ENCODE peak calls at places on chromosomes 5 and 9, in ten cellular contexts. H is endothelial cell of umbilical vein, T is IMR-90, C is H1, Q is body of pancreas, V is A549, E is tibial nerve, D is heart left ventricle, A is gastrocnemius medialis, G is Peyer's patch. N is an unnamed sample.

GRCh38 chr5:109455598-109456096 is 45.9 kb upstream of the PJA2 start:
- DNase-seq in C (no peak), E (no peak), V (peak), Q (peak), T (peak), D (no peak), G (no peak), H (peak), A (no peak), N (peak)

GRCh38 chr9:134432471-134432870 is 106.2 kb downstream of the RXRA start:
- DNase-seq in H (no peak), C (no peak), V (no peak), A (no peak), T (no peak), E (no peak), G (no peak), Q (no peak), D (no peak), N (no peak)

GRCh38 chr5:147935032-147935431 is 28.7 kb upstream of the C5orf46 start:
- DNase-seq in C (no peak), G (no peak), T (peak), V (peak), E (no peak), H (peak), D (no peak), A (no peak), Q (no peak), N (no peak)

GRCh38 chr5:1633605-1634336 is 110.0 kb upstream of the LPCAT1 start:
- DNase-seq in E (peak), G (peak), C (peak), A (peak), Q (peak), D (peak), V (peak), T (peak), H (peak), N (no peak)

GRCh38 chr9:77897292-77897691 is 134.3 kb downstream of the GNAQ start:
- DNase-seq in T (peak), C (no peak), A (no peak), E (no peak), G (no peak), D (no peak), Q (no peak), H (peak), V (peak), N (no peak)

GRCh38 chr5:161085081-161085480 is 233.1 kb upstream of the ATP10B start:
- DNase-seq in G (no peak), A (no peak), Q (no peak), V (no peak), D (no peak), T (no peak), E (no peak), C (no peak), H (no peak), N (no peak)

GRCh38 chr5:80041536-80041935 is 6.4 kb downstream of the THBS4 start:
- DNase-seq in V (no peak), T (no peak), D (no peak), H (no peak), E (no peak), G (no peak), Q (no peak), C (no peak), A (no peak), N (no peak)

GRCh38 chr5:169331292-169331852 is 30.4 kb upstream of the SLIT3 start:
- DNase-seq in Q (no peak), E (no peak), T (no peak), C (no peak), G (no peak), A (no peak), D (no peak), V (peak), H (no peak), N (no peak)

GRCh38 chr9:134839441-134840125 is 41.0 kb upstream of the FCN2 start:
- DNase-seq in G (no peak), T (no peak), C (peak), Q (no peak), A (no peak), V (peak), E (no peak), H (no peak), D (no peak), N (no peak)

GRCh38 chr5:132961887-132962286 is 1.5 kb downstream of the AFF4 start:
- DNase-seq in Q (no peak), C (no peak), A (no peak), V (no peak), D (no peak), T (peak), E (no peak), H (peak), G (no peak), N (no peak)

GRCh38 chr5:117454716-117455212 is 880.1 kb upstream of the SEMA6A start:
- DNase-seq in E (peak), A (no peak), V (peak), D (peak), T (peak), C (peak), Q (peak), G (peak), H (no peak), N (no peak)

GRCh38 chr5:66894480-66895240 is 298.5 kb downstream of the MAST4 start:
- DNase-seq in E (no peak), D (no peak), T (peak), Q (no peak), H (no peak), A (no peak), V (no peak), C (no peak), G (no peak), N (no peak)

GRCh38 chr9:89919171-89919681 is 314.4 kb downstream of the GADD45G start:
- DNase-seq in V (peak), Q (peak), T (no peak), C (peak), H (no peak), D (peak), E (no peak), G (peak), A (peak), N (no peak)

DNA sequence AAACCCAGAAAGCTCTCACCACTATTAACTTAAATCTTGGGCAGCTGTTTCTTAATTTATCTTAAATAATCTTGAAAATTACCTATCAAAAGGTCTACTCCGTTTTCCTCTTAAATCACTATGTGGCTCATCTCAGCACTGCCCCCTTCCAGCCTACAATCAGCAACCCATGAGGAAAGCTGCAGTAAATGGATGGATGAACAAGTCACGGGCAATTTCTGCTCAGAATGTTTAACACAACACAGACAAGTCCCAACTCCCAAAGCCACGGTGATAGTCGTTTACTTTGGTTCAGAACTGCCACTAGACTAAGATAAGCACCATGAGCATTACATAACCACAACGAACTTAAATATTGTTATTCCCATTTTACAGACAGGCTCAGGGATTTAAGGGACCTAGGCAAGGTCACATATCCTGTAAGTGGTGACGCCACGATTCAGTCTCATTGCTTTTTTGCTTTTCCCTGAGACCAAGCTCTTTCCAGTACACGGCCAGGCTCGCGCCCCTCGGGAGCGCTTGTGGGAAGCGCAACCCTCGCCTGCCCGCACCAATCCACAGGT is 2.0 kb upstream of the SMIM27 start:
- DNase-seq in T (peak), E (no peak), D (no peak), C (no peak), Q (no peak), H (peak), V (peak), A (no peak), G (no peak), N (no peak)
- TF ChIP-seq CTCF in T (peak), E (no peak), D (no peak), C (no peak), Q (no peak), H (no peak), V (no peak), A (no peak), G (no peak), N (no peak)

GRCh38 chr5:65566505-65566904 is 3.4 kb downstream of the PPWD1 start:
- DNase-seq in C (no peak), G (no peak), H (no peak), Q (no peak), E (no peak), T (no peak), A (no peak), D (no peak), V (no peak), N (no peak)

GRCh38 chr5:65562731-65563701 is at the start of the genes CENPK and PPWD1:
- DNase-seq in H (peak), D (peak), T (peak), A (peak), C (peak), G (peak), E (peak), Q (peak), V (peak), N (peak)
- TF ChIP-seq POLR2A in H (no peak), D (no peak), T (peak), A (peak), C (peak), G (peak), E (peak), Q (peak), V (peak), N (no peak)

GRCh38 chr5:3194141-3194540 is 401.5 kb upstream of the IRX1 start:
- DNase-seq in A (no peak), G (no peak), V (no peak), C (no peak), T (no peak), Q (no peak), D (no peak), E (no peak), H (no peak), N (no peak)

GRCh38 chr5:3197237-3197636 is 398.4 kb upstream of the IRX1 start:
- DNase-seq in C (no peak), H (no peak), V (no peak), A (no peak), G (no peak), T (no peak), Q (no peak), E (no peak), D (no peak), N (no peak)

GRCh38 chr5:3197699-3198098 is 397.9 kb upstream of the IRX1 start:
- DNase-seq in A (no peak), G (no peak), C (peak), D (no peak), H (no peak), Q (no peak), T (no peak), E (no peak), V (no peak), N (peak)

GRCh38 chr5:3194684-3195083 is 400.9 kb upstream of the IRX1 start:
- DNase-seq in Q (no peak), T (no peak), G (no peak), C (no peak), D (no peak), H (no peak), V (no peak), E (no peak), A (no peak), N (no peak)

DNA sequence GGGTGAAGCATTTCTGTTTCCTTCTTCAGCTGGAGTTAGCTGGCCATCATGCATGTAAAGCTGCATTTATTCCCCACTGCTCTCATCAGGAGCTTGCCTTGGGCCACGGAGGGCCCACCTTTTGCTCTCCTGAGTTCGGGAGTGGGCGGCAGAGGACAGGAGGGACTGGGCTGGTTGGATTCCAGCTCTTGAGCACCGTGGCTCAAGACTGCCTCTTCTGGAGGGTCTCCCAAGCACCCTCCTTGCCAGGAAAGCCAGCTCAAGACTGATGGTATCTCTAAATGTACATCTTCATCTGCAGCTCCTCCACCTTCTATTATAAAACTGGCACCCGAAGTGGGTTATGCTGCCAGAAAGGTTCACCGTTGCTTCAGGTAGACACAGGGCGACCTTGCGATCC is 399.6 kb upstream of the IRX1 start:
- DNase-seq in A (no peak), C (no peak), G (no peak), D (no peak), T (no peak), V (no peak), H (no peak), Q (no peak), E (no peak), N (peak)
- TF ChIP-seq CTCF in A (no peak), C (peak), G (no peak), D (no peak), T (no peak), V (no peak), H (no peak), Q (no peak), E (no peak), N (no peak)

GRCh38 chr5:6146264-6146663 is 232.1 kb downstream of the MED10 start:
- DNase-seq in A (no peak), Q (no peak), V (no peak), H (no peak), E (no peak), G (no peak), C (no peak), T (no peak), D (no peak), N (no peak)
- TF ChIP-seq POLR2A in A (no peak), Q (no peak), V (no peak), H (no peak), E (no peak), G (no peak), C (no peak), T (no peak), D (no peak), N (no peak)

GRCh38 chr5:149239917-149240316 is 31.7 kb upstream of the AFAP1L1 start:
- DNase-seq in H (no peak), T (no peak), E (no peak), C (no peak), Q (no peak), G (no peak), V (no peak), D (no peak), A (no peak), N (no peak)

GRCh38 chr5:149237662-149238061 is 34.0 kb upstream of the AFAP1L1 start:
- DNase-seq in E (no peak), V (no peak), A (no peak), T (no peak), G (no peak), Q (no peak), H (no peak), C (no peak), D (no peak), N (no peak)

GRCh38 chr5:149240354-149240998 is 31.2 kb upstream of the AFAP1L1 start:
- DNase-seq in C (no peak), E (no peak), G (peak), H (no peak), A (no peak), Q (peak), T (no peak), V (no peak), D (no peak), N (no peak)

GRCh38 chr5:149235841-149236240 is 35.8 kb upstream of the AFAP1L1 start:
- DNase-seq in E (no peak), A (no peak), T (no peak), H (no peak), Q (no peak), V (no peak), C (no peak), G (no peak), D (peak), N (no peak)

DNA sequence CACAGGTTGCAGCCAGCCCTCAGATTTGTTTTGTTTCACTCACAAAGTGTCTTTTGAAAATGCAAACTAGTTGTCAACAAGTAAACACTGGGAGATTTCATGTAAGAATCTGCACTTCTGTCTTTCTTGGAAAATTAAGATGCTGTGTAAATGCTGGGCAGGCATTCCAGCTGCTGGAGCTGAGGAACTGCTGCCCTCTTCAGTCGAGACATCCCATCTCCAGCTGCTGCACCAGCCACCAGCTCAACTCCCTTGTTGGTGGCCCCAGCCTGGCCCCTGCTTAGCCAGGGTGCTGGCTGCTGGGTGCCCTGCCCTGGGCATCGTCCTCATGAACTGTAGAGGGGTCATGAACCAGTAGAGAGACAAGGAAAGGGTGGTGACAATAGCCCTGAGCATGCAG is 33.1 kb upstream of the AFAP1L1 start:
- DNase-seq in C (no peak), E (no peak), H (no peak), D (no peak), V (no peak), Q (no peak), T (no peak), A (no peak), G (no peak), N (no peak)
- TF ChIP-seq CTCF in C (peak), E (no peak), H (no peak), D (no peak), V (no peak), Q (no peak), T (peak), A (no peak), G (no peak), N (no peak)

GRCh38 chr5:143390941-143391340 is 12.5 kb downstream of the NR3C1 start:
- DNase-seq in G (no peak), A (no peak), V (no peak), Q (no peak), C (no peak), D (no peak), T (no peak), E (no peak), H (no peak), N (no peak)

GRCh38 chr5:143390258-143390657 is 13.2 kb downstream of the NR3C1 start:
- DNase-seq in H (no peak), C (no peak), V (no peak), T (no peak), G (no peak), D (no peak), Q (no peak), E (no peak), A (no peak), N (no peak)

GRCh38 chr5:143386725-143387124 is 16.8 kb downstream of the NR3C1 start:
- DNase-seq in G (no peak), V (no peak), C (no peak), T (peak), E (no peak), D (no peak), H (no peak), A (no peak), Q (no peak), N (no peak)

GRCh38 chr5:143383988-143384387 is 19.5 kb downstream of the NR3C1 start:
- DNase-seq in V (no peak), A (no peak), Q (no peak), D (no peak), C (no peak), E (no peak), G (no peak), T (no peak), H (no peak), N (no peak)

DNA sequence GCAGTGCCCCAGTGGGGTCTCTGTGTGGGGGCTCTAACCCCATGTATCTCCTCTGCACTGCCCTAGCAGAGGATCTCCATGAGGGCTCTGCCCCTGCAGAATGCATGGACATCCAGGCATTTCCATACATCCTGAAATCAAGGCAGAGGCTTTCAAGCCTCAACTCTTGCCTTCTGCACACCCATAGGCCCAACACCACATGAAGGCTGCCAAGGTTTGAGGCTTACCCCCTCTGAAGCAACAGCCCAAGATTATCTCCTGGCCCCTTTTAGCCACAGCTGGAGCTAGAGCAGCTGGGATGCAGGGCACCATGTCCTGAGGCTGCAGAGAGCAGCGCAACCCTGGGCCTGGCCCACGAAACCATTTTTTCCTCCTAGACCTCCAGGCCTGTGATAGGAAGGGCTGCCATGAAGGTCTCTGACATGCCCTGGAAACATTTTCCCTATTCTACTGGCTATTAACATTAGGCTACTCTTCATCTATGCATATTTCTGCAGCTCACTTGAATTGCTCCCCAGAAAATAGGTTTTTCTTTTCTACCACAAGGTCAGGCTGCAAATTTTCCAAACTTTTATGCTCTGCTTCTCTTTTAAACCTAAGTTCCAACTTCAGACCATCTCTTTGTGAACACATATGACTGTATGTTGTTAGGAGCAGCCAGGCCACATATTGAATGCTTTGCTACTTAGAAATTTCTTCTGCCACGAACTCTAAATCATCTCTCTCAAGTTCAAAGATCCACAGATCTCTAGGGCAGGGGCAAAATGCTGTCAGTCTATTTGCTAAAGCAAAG is 18.4 kb downstream of the NR3C1 start:
- DNase-seq in H (no peak), D (no peak), E (no peak), G (no peak), C (no peak), Q (no peak), T (no peak), A (no peak), V (no peak), N (no peak)
- TF ChIP-seq POLR2A in H (no peak), D (no peak), E (no peak), G (no peak), C (no peak), Q (no peak), T (no peak), A (no peak), V (no peak), N (no peak)

GRCh38 chr5:9852686-9853085 is 222.5 kb upstream of the TAS2R1 start:
- DNase-seq in D (no peak), Q (no peak), A (no peak), C (no peak), H (no peak), G (no peak), E (no peak), T (peak), V (no peak), N (no peak)

GRCh38 chr5:9850456-9850855 is 220.3 kb upstream of the TAS2R1 start:
- DNase-seq in E (no peak), T (no peak), V (no peak), Q (no peak), A (no peak), D (no peak), H (no peak), G (no peak), C (no peak), N (no peak)

GRCh38 chr5:9847631-9848030 is 217.5 kb upstream of the TAS2R1 start:
- DNase-seq in E (no peak), T (no peak), V (no peak), Q (no peak), H (no peak), D (no peak), A (no peak), G (no peak), C (no peak), N (no peak)

GRCh38 chr5:9853309-9853708 is 223.2 kb upstream of the TAS2R1 start:
- DNase-seq in H (no peak), C (no peak), G (no peak), E (no peak), V (no peak), D (no peak), Q (no peak), T (no peak), A (no peak), N (no peak)

GRCh38 chr5:9851458-9851857 is 221.3 kb upstream of the TAS2R1 start:
- DNase-seq in D (no peak), C (no peak), T (peak), A (no peak), H (no peak), V (peak), G (no peak), Q (peak), E (no peak), N (no peak)
- TF ChIP-seq CTCF in D (no peak), C (no peak), T (peak), A (no peak), H (no peak), V (peak), G (no peak), Q (no peak), E (no peak), N (no peak)

N was measured in vagina.